ENCODE peak calls at places on chromosomes 16 and 17, in eight cellular contexts. One of them, this sample, is unnamed.

GRCh38 chr17:21742326-21742725 is 50.0 kb downstream of the KCNJ18 start:
- DNase-seq in psoas muscle: no peak
- DNase-seq in lung: no peak
- DNase-seq in CD4-positive, CD25-positive, alpha-beta regulatory T cell: no peak
- DNase-seq in dorsolateral prefrontal cortex: no peak
- DNase-seq in caudate nucleus: no peak
- DNase-seq in breast epithelium: no peak
- DNase-seq in uterus: no peak
- DNase-seq in this sample: no peak

GRCh38 chr17:38673714-38674012 is 1.1 kb downstream of the EPOP start:
- DNase-seq in psoas muscle: no peak
- DNase-seq in lung: no peak
- DNase-seq in CD4-positive, CD25-positive, alpha-beta regulatory T cell: no peak
- DNase-seq in dorsolateral prefrontal cortex: no peak
- DNase-seq in caudate nucleus: no peak
- DNase-seq in breast epithelium: no peak
- DNase-seq in uterus: no peak
- DNase-seq in this sample: no peak

GRCh38 chr17:42457107-42457787 is 1.4 kb upstream of the ATP6V0A1 start:
- DNase-seq in psoas muscle: no peak
- DNase-seq in lung: no peak
- DNase-seq in CD4-positive, CD25-positive, alpha-beta regulatory T cell: no peak
- DNase-seq in dorsolateral prefrontal cortex: no peak
- DNase-seq in caudate nucleus: no peak
- DNase-seq in breast epithelium: no peak
- DNase-seq in uterus: no peak
- DNase-seq in this sample: no peak

GRCh38 chr16:85905110-85906095 is 6.4 kb downstream of the IRF8 start:
- DNase-seq in psoas muscle: no peak
- DNase-seq in lung: no peak
- DNase-seq in CD4-positive, CD25-positive, alpha-beta regulatory T cell: no peak
- DNase-seq in dorsolateral prefrontal cortex: no peak
- DNase-seq in caudate nucleus: no peak
- DNase-seq in breast epithelium: no peak
- DNase-seq in uterus: no peak
- DNase-seq in this sample: no peak

GRCh38 chr16:57384248-57385070 is 12.2 kb downstream of the CX3CL1 start:
- DNase-seq in psoas muscle: no peak
- DNase-seq in lung: no peak
- DNase-seq in CD4-positive, CD25-positive, alpha-beta regulatory T cell: no peak
- DNase-seq in dorsolateral prefrontal cortex: no peak
- DNase-seq in caudate nucleus: no peak
- DNase-seq in breast epithelium: no peak
- DNase-seq in uterus: no peak
- DNase-seq in this sample: no peak

GRCh38 chr16:81755915-81756644 is 23.0 kb upstream of the PLCG2 start:
- DNase-seq in psoas muscle: peak; percentile 53
- DNase-seq in lung: no peak
- DNase-seq in CD4-positive, CD25-positive, alpha-beta regulatory T cell: no peak
- DNase-seq in dorsolateral prefrontal cortex: no peak
- DNase-seq in caudate nucleus: no peak
- DNase-seq in breast epithelium: no peak
- DNase-seq in uterus: peak; percentile 43
- DNase-seq in this sample: no peak

GRCh38 chr17:66152756-66153155 is 39.2 kb downstream of the CEP112 start:
- DNase-seq in psoas muscle: no peak
- DNase-seq in lung: no peak
- DNase-seq in CD4-positive, CD25-positive, alpha-beta regulatory T cell: no peak
- DNase-seq in dorsolateral prefrontal cortex: no peak
- DNase-seq in caudate nucleus: no peak
- DNase-seq in breast epithelium: no peak
- DNase-seq in uterus: no peak
- DNase-seq in this sample: no peak

GRCh38 chr17:16938496-16939270 is 33.2 kb downstream of the TNFRSF13B start:
- DNase-seq in psoas muscle: no peak
- DNase-seq in lung: no peak
- DNase-seq in CD4-positive, CD25-positive, alpha-beta regulatory T cell: no peak
- DNase-seq in dorsolateral prefrontal cortex: no peak
- DNase-seq in caudate nucleus: no peak
- DNase-seq in breast epithelium: peak; percentile 19
- DNase-seq in uterus: no peak
- DNase-seq in this sample: no peak

GRCh38 chr16:20870122-20870521 is 30.0 kb downstream of the DCUN1D3 start:
- DNase-seq in psoas muscle: no peak
- DNase-seq in lung: no peak
- DNase-seq in CD4-positive, CD25-positive, alpha-beta regulatory T cell: no peak
- DNase-seq in dorsolateral prefrontal cortex: no peak
- DNase-seq in caudate nucleus: no peak
- DNase-seq in breast epithelium: no peak
- DNase-seq in uterus: no peak
- DNase-seq in this sample: no peak

GRCh38 chr16:50697881-50698767 is 4.7 kb downstream of the NOD2 start:
- DNase-seq in psoas muscle: no peak
- DNase-seq in lung: no peak
- DNase-seq in CD4-positive, CD25-positive, alpha-beta regulatory T cell: no peak
- DNase-seq in dorsolateral prefrontal cortex: no peak
- DNase-seq in caudate nucleus: peak; percentile 12
- DNase-seq in breast epithelium: no peak
- DNase-seq in uterus: peak; percentile 45
- DNase-seq in this sample: peak; percentile 20

GRCh38 chr16:67767953-67768352 is 38.4 kb downstream of the RANBP10 start:
- DNase-seq in psoas muscle: no peak
- DNase-seq in lung: no peak
- DNase-seq in CD4-positive, CD25-positive, alpha-beta regulatory T cell: no peak
- DNase-seq in dorsolateral prefrontal cortex: no peak
- DNase-seq in caudate nucleus: no peak
- DNase-seq in breast epithelium: no peak
- DNase-seq in uterus: no peak
- DNase-seq in this sample: no peak

GRCh38 chr17:57919912-57920311 is 35.3 kb downstream of the CUEDC1 start:
- DNase-seq in psoas muscle: no peak
- DNase-seq in lung: no peak
- DNase-seq in CD4-positive, CD25-positive, alpha-beta regulatory T cell: no peak
- DNase-seq in dorsolateral prefrontal cortex: no peak
- DNase-seq in caudate nucleus: no peak
- DNase-seq in breast epithelium: no peak
- DNase-seq in uterus: no peak
- DNase-seq in this sample: no peak

DNA sequence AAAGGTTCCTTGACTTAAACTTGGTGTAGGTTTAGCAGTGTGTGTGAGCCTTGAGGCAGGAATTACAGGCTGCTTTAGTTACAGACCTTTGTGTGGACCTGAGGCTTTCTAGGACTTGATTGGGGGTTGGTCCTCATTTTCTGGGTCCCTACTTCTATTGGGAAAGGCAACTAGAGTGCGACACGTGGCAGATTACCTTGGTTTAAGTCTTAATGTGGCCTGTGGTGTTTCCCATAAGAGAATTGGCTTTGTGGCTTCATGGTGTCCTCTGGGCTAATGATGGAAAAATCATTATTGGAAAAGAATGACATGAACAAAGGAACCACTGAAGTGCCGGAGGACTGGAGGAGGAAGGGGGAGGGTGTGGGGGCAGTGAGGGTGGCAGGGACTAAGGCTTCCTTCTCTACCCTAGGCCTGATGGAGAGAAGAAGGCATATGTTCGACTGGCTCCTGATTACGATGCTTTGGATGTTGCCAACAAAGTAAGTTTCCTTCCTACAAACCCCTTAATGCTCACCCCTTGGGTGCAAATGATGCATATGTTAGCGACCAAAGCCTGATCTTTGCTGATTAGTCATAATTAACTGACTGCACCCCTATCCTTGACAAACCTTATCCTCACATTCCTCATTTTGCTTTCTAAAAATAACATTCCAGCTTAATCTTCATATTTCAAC is 2.7 kb downstream of the TLCD1 start:
- DNase-seq in psoas muscle: no peak
- DNase-seq in lung: no peak
- DNase-seq in CD4-positive, CD25-positive, alpha-beta regulatory T cell: no peak
- DNase-seq in dorsolateral prefrontal cortex: no peak
- DNase-seq in caudate nucleus: no peak
- DNase-seq in breast epithelium: no peak
- DNase-seq in uterus: no peak
- DNase-seq in this sample: no peak
- H3K27ac ChIP-seq in psoas muscle: no peak overlapping the region
- H3K27ac ChIP-seq in lung: no peak overlapping the region
- H3K27ac ChIP-seq in CD4-positive, CD25-positive, alpha-beta regulatory T cell: peak overlapping the region; percentile 38
- H3K27ac ChIP-seq in dorsolateral prefrontal cortex: no peak overlapping the region
- H3K27ac ChIP-seq in caudate nucleus: no peak overlapping the region
- H3K27ac ChIP-seq in breast epithelium: peak overlapping the region; percentile 28
- H3K27ac ChIP-seq in uterus: no peak overlapping the region
- H3K27ac ChIP-seq in this sample: no peak overlapping the region

DNA sequence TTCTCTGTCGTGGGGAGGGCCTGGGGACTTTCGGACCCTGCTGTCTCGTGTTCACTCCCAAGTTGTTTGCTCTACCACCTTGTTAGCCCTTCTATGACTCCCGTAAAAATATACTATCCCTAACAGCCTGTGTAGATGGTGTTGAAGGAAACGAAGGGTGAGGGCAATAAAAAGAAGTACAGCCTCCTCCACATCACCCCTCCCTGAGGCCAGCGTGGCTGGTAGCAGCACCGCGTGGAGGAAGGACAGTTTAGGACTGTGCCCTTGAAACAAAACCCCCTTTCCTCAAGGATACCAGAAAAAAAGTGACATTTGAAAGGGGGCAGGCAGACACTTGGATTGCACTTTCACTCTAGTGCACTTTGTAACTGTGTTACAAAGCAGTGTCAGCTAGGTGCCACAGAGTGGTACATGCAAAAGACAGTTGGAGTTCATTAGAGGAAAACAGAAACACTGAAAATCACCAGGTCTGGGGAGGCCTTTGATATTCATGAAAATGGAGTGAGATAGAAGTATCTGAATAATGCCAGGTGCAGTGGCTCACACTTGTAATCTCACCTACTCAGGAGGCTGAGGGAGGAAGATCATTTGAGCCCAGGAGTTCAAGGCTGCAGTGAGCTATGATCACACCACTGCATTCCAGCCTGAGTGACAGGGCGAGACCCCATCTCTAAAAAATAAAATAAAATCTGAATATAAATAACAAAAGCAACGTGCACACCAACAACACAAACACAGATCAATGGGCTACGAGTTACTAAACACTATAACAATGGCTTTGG is 53.8 kb downstream of the TBX4 start:
- DNase-seq in psoas muscle: no peak
- DNase-seq in lung: no peak
- DNase-seq in CD4-positive, CD25-positive, alpha-beta regulatory T cell: no peak
- DNase-seq in dorsolateral prefrontal cortex: no peak
- DNase-seq in caudate nucleus: no peak
- DNase-seq in breast epithelium: no peak
- DNase-seq in uterus: no peak
- DNase-seq in this sample: no peak
- H3K27ac ChIP-seq in psoas muscle: no peak overlapping the region
- H3K27ac ChIP-seq in lung: no peak overlapping the region
- H3K27ac ChIP-seq in CD4-positive, CD25-positive, alpha-beta regulatory T cell: no peak overlapping the region
- H3K27ac ChIP-seq in dorsolateral prefrontal cortex: no peak overlapping the region
- H3K27ac ChIP-seq in caudate nucleus: no peak overlapping the region
- H3K27ac ChIP-seq in breast epithelium: no peak overlapping the region
- H3K27ac ChIP-seq in uterus: no peak overlapping the region
- H3K27ac ChIP-seq in this sample: no peak overlapping the region

DNA sequence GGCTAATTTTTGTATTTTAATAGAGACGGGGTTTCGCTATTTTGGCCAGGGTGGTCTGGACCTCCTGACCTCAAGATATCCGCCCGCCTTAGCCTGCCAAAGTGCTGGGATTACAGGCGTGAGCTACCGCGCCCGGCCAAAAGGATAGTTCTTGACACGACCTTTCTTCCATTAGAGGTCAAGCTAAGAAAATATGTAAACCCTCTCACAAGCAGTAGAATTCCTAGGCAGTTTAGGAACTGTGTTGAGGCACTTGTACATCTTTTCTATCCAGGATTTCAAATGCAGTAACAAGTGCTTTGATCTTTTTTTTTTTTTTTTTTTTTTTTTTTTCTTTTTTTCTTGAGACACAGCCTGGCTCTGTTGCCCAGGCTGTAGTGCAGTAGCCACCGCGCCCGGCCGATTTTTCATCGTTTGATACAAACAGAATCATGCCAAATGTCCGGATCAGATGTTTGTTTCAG is 1.4 kb upstream of the ARL6IP1 start:
- DNase-seq in psoas muscle: no peak
- DNase-seq in lung: no peak
- DNase-seq in CD4-positive, CD25-positive, alpha-beta regulatory T cell: no peak
- DNase-seq in dorsolateral prefrontal cortex: no peak
- DNase-seq in caudate nucleus: no peak
- DNase-seq in breast epithelium: no peak
- DNase-seq in uterus: no peak
- DNase-seq in this sample: no peak
- H3K27ac ChIP-seq in psoas muscle: peak overlapping the region; percentile 82
- H3K27ac ChIP-seq in lung: no peak overlapping the region
- H3K27ac ChIP-seq in CD4-positive, CD25-positive, alpha-beta regulatory T cell: no peak overlapping the region
- H3K27ac ChIP-seq in dorsolateral prefrontal cortex: no peak overlapping the region
- H3K27ac ChIP-seq in caudate nucleus: peak overlapping the region; percentile 97
- H3K27ac ChIP-seq in breast epithelium: peak overlapping the region; percentile 96
- H3K27ac ChIP-seq in uterus: no peak overlapping the region
- H3K27ac ChIP-seq in this sample: no peak overlapping the region

DNA sequence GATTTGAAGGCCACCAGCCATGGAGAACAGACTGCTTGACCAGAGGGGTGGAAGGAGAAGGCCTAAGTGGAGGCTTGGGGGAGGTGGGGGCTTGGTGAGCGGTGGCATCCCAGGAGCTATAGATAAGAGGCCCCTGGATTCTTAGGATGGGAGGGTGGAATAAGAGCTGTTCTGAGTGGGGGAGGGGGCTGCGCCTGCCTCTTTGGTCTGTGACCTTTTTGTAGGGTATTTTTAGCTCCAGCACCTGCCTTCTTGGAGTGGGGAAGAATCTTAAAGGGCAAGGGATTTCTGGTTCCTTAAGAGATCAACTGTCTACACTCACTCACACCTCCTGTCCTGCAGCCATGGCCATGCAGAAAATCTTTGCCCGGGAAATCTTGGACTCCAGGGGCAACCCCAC is 567 bp downstream of the ENO3 start:
- DNase-seq in psoas muscle: peak; percentile 78
- DNase-seq in lung: no peak
- DNase-seq in CD4-positive, CD25-positive, alpha-beta regulatory T cell: no peak
- DNase-seq in dorsolateral prefrontal cortex: no peak
- DNase-seq in caudate nucleus: no peak
- DNase-seq in breast epithelium: no peak
- DNase-seq in uterus: no peak
- DNase-seq in this sample: no peak
- H3K27ac ChIP-seq in psoas muscle: peak overlapping the region; percentile 96
- H3K27ac ChIP-seq in lung: peak overlapping the region; percentile 98
- H3K27ac ChIP-seq in CD4-positive, CD25-positive, alpha-beta regulatory T cell: no peak overlapping the region
- H3K27ac ChIP-seq in dorsolateral prefrontal cortex: no peak overlapping the region
- H3K27ac ChIP-seq in caudate nucleus: no peak overlapping the region
- H3K27ac ChIP-seq in breast epithelium: no peak overlapping the region
- H3K27ac ChIP-seq in uterus: no peak overlapping the region
- H3K27ac ChIP-seq in this sample: no peak overlapping the region

GRCh38 chr16:69405757-69406156 is 18.7 kb upstream of the CYB5B start:
- DNase-seq in psoas muscle: no peak
- DNase-seq in lung: no peak
- DNase-seq in CD4-positive, CD25-positive, alpha-beta regulatory T cell: no peak
- DNase-seq in dorsolateral prefrontal cortex: no peak
- DNase-seq in caudate nucleus: no peak
- DNase-seq in breast epithelium: no peak
- DNase-seq in uterus: no peak
- DNase-seq in this sample: no peak
- H3K27ac ChIP-seq in psoas muscle: no peak overlapping the region
- H3K27ac ChIP-seq in lung: no peak overlapping the region
- H3K27ac ChIP-seq in CD4-positive, CD25-positive, alpha-beta regulatory T cell: no peak overlapping the region
- H3K27ac ChIP-seq in dorsolateral prefrontal cortex: no peak overlapping the region
- H3K27ac ChIP-seq in caudate nucleus: no peak overlapping the region
- H3K27ac ChIP-seq in breast epithelium: peak overlapping the region; percentile 46
- H3K27ac ChIP-seq in uterus: no peak overlapping the region
- H3K27ac ChIP-seq in this sample: no peak overlapping the region

GRCh38 chr17:76444518-76445311 is 8.2 kb downstream of the UBE2O start:
- DNase-seq in psoas muscle: no peak
- DNase-seq in lung: no peak
- DNase-seq in CD4-positive, CD25-positive, alpha-beta regulatory T cell: no peak
- DNase-seq in dorsolateral prefrontal cortex: no peak
- DNase-seq in caudate nucleus: no peak
- DNase-seq in breast epithelium: no peak
- DNase-seq in uterus: no peak
- DNase-seq in this sample: no peak
- H3K27ac ChIP-seq in psoas muscle: no peak overlapping the region
- H3K27ac ChIP-seq in lung: no peak overlapping the region
- H3K27ac ChIP-seq in CD4-positive, CD25-positive, alpha-beta regulatory T cell: no peak overlapping the region
- H3K27ac ChIP-seq in dorsolateral prefrontal cortex: no peak overlapping the region
- H3K27ac ChIP-seq in caudate nucleus: peak overlapping the region; percentile 29
- H3K27ac ChIP-seq in breast epithelium: no peak overlapping the region
- H3K27ac ChIP-seq in uterus: no peak overlapping the region
- H3K27ac ChIP-seq in this sample: no peak overlapping the region